ENCODE peak calls at places on chromosome X, in five cellular contexts. T, U, Q, G and D are unnamed samples.

GRCh38 chrX:151825927-151826471 is 86.7 kb upstream of the MAGEA4 start:
- DNase-seq in T (no peak), G (no peak), Q (peak; percentile 90), U (peak; percentile 72), D (peak; percentile 31)

GRCh38 chrX:24956828-24957227 is 58.9 kb downstream of the ARX start:
- DNase-seq in Q (peak; percentile 23), T (no peak), G (no peak), U (peak; percentile 10), D (no peak)

GRCh38 chrX:114162068-114162735 is 421.7 kb upstream of the HTR2C start:
- DNase-seq in T (peak; percentile 0), Q (no peak), U (no peak), G (no peak), D (no peak)

GRCh38 chrX:56031409-56031808 is 200.7 kb upstream of the KLF8 start:
- DNase-seq in U (no peak), G (no peak), Q (no peak), T (no peak), D (no peak)

GRCh38 chrX:78747471-78747870 is at the start of gene LPAR4:
- DNase-seq in G (no peak), U (peak; percentile 18), T (no peak), Q (peak; percentile 48), D (no peak)

GRCh38 chrX:97524997-97525396 is 641.3 kb downstream of the RPA4 start:
- DNase-seq in G (no peak), Q (peak; percentile 1), T (no peak), U (no peak), D (no peak)

GRCh38 chrX:115259238-115259875 is 25.5 kb upstream of the LRCH2 start:
- DNase-seq in U (no peak), T (no peak), G (no peak), Q (peak; percentile 2), D (no peak)

GRCh38 chrX:125203379-125203736 is 116.3 kb upstream of the TEX13C start:
- DNase-seq in Q (peak; percentile 2), U (no peak), T (no peak), G (no peak), D (no peak)

GRCh38 chrX:48835524-48836329 is at the start of gene PCSK1N:
- DNase-seq in U (no peak), G (no peak), Q (no peak), T (peak; percentile 81), D (peak; percentile 49)

GRCh38 chrX:12955882-12956703 is 18.8 kb upstream of the TMSB4X start:
- DNase-seq in T (peak; percentile 76), Q (peak; percentile 72), G (peak; percentile 46), U (peak; percentile 81), D (no peak)

GRCh38 chrX:49072712-49073095 is 1.1 kb downstream of the PRAF2 start:
- DNase-seq in G (no peak), U (no peak), Q (peak; percentile 29), T (no peak), D (no peak)

GRCh38 chrX:45850775-45851433 is 650.2 kb upstream of the DIPK2B start:
- DNase-seq in Q (peak; percentile 60), G (no peak), T (peak; percentile 36), U (peak; percentile 44), D (peak; percentile 15)

GRCh38 chrX:41475166-41475565 is 28.0 kb downstream of the NYX start:
- DNase-seq in Q (no peak), G (no peak), T (no peak), U (no peak), D (no peak)

GRCh38 chrX:127317159-127317558 is 497.6 kb downstream of the PRR32 start:
- DNase-seq in U (no peak), T (no peak), Q (no peak), G (no peak), D (no peak)

GRCh38 chrX:39895228-39896110 is 202.3 kb downstream of the BCOR start:
- DNase-seq in G (no peak), Q (peak; percentile 24), U (no peak), T (peak; percentile 5), D (peak; percentile 35)

GRCh38 chrX:115284877-115285276 is 4.6 kb upstream of the LUZP4 start:
- DNase-seq in U (peak; percentile 17), T (no peak), G (no peak), Q (no peak), D (no peak)

GRCh38 chrX:133495464-133496391 is 80.4 kb upstream of the GPC4 start:
- DNase-seq in T (peak; percentile 1), U (peak; percentile 60), Q (peak; percentile 63), G (no peak), D (no peak)

GRCh38 chrX:154986826-154987575 is 35.5 kb downstream of the F8 start:
- DNase-seq in U (peak; percentile 1), G (no peak), Q (peak; percentile 1), T (no peak), D (no peak)

GRCh38 chrX:126137899-126138298 is 28.2 kb downstream of the DCAF12L2 start:
- DNase-seq in Q (peak; percentile 0), T (no peak), U (no peak), G (no peak), D (peak; percentile 3)

GRCh38 chrX:150763810-150764209 is 70.6 kb downstream of the MTMR1 start:
- DNase-seq in Q (no peak), G (no peak), U (no peak), T (no peak), D (no peak)

GRCh38 chrX:150577174-150577573 is 8.8 kb downstream of the MTM1 start:
- DNase-seq in U (no peak), T (no peak), G (no peak), Q (no peak), D (peak; percentile 12)

GRCh38 chrX:30060718-30061117 is 154.6 kb upstream of the MAGEB2 start:
- DNase-seq in G (peak; percentile 6), U (peak; percentile 11), Q (peak; percentile 16), T (peak; percentile 18), D (peak; percentile 22)

GRCh38 chrX:13430136-13430827 is 110.4 kb upstream of the ATXN3L start:
- DNase-seq in U (no peak), G (no peak), T (no peak), Q (peak; percentile 58), D (no peak)

GRCh38 chrX:45129055-45129454 is 71.6 kb downstream of the DIPK2B start:
- DNase-seq in Q (no peak), U (no peak), T (no peak), G (no peak), D (no peak)

GRCh38 chrX:150143721-150144440 is 205.6 kb upstream of the EOLA2 start:
- DNase-seq in U (no peak), T (no peak), G (no peak), Q (no peak), D (no peak)

GRCh38 chrX:119398974-119399771 is at the start of gene SLC25A43:
- DNase-seq in T (peak; percentile 33), U (peak; percentile 31), Q (peak; percentile 61), G (no peak), D (peak; percentile 67)

GRCh38 chrX:43087825-43088224 is 309.9 kb upstream of the PPP1R2C start:
- DNase-seq in G (no peak), Q (no peak), U (no peak), T (no peak), D (no peak)